ENCODE peak calls at places on chromosomes 12 and 14, in nine cellular contexts. Q is HCT116, Y is brain microvascular endothelial cell, M is WERI-Rb-1, F is SK-N-SH, U is adrenal gland, D is vagina, J is stomach, X is AG04450. A is an unnamed sample.

GRCh38 chr14:100691395-100692025 is 35.2 kb upstream of the DLK1 start:
- DNase-seq in Q (no peak), Y (no peak), M (no peak), F (peak; percentile 77), U (no peak), D (no peak), J (no peak), X (no peak), A (peak; percentile 45)

GRCh38 chr14:69547701-69548348 is 26.8 kb downstream of the CCDC177 start:
- DNase-seq in Q (no peak), Y (peak; percentile 14), M (no peak), F (peak; percentile 87), U (no peak), D (no peak), J (no peak), X (no peak), A (no peak)

GRCh38 chr12:19465711-19466110 is 26.4 kb downstream of the AEBP2 start:
- DNase-seq in Q (no peak), Y (no peak), M (no peak), F (no peak), U (no peak), D (no peak), J (no peak), X (no peak), A (no peak)

GRCh38 chr12:115930336-115930735 is 347.2 kb downstream of the MED13L start:
- DNase-seq in Q (no peak), Y (no peak), M (no peak), F (no peak), U (no peak), D (no peak), J (no peak), X (no peak), A (peak; percentile 12)

GRCh38 chr14:61051046-61051445 is 70.0 kb downstream of the SLC38A6 start:
- DNase-seq in Q (no peak), Y (no peak), M (no peak), F (no peak), U (no peak), D (no peak), J (no peak), X (no peak), A (no peak)

GRCh38 chr14:77276295-77276935 is 5.4 kb upstream of the NGB start:
- DNase-seq in Q (no peak), Y (no peak), M (no peak), F (no peak), U (no peak), D (no peak), J (no peak), X (no peak), A (no peak)

GRCh38 chr14:24232645-24233537 is at the start of gene GMPR2:
- DNase-seq in Q (no peak), Y (no peak), M (no peak), F (peak; percentile 67), U (peak; percentile 83), D (no peak), J (no peak), X (no peak), A (no peak)

GRCh38 chr14:29906256-29906885 is 21.3 kb downstream of the PRKD1 start:
- DNase-seq in Q (no peak), Y (no peak), M (no peak), F (no peak), U (no peak), D (no peak), J (peak; percentile 37), X (peak; percentile 15), A (peak; percentile 68)

GRCh38 chr14:50974118-50974517 is 29.8 kb upstream of the PYGL start:
- DNase-seq in Q (no peak), Y (no peak), M (no peak), F (no peak), U (no peak), D (no peak), J (no peak), X (no peak), A (no peak)

GRCh38 chr14:70181276-70181675 is 7.5 kb downstream of the SLC8A3 start:
- DNase-seq in Q (no peak), Y (no peak), M (no peak), F (peak; percentile 23), U (no peak), D (no peak), J (no peak), X (no peak), A (no peak)

GRCh38 chr12:21169878-21170472 is 39.0 kb downstream of the SLCO1B1 start:
- DNase-seq in Q (peak; percentile 37), Y (peak; percentile 55), M (peak; percentile 34), F (peak; percentile 33), U (peak; percentile 47), D (no peak), J (peak; percentile 51), X (no peak), A (no peak)

GRCh38 chr14:34460295-34460694 is 1.7 kb downstream of the SPTSSA start:
- DNase-seq in Q (no peak), Y (no peak), M (no peak), F (no peak), U (no peak), D (no peak), J (no peak), X (no peak), A (no peak)

GRCh38 chr12:69821441-69822204 is 3.4 kb upstream of the MYRFL start:
- DNase-seq in Q (peak; percentile 42), Y (peak; percentile 91), M (no peak), F (no peak), U (no peak), D (no peak), J (no peak), X (peak; percentile 24), A (peak; percentile 22)

GRCh38 chr12:131800594-131801135 is 27.5 kb upstream of the MMP17 start:
- DNase-seq in Q (no peak), Y (no peak), M (no peak), F (no peak), U (no peak), D (no peak), J (no peak), X (no peak), A (no peak)

GRCh38 chr12:34603382-34604035 is 581.2 kb downstream of the ALG10 start:
- DNase-seq in Q (no peak), Y (no peak), M (no peak), F (peak; percentile 0), U (no peak), D (no peak), J (no peak), X (no peak), A (no peak)

GRCh38 chr12:29611906-29612305 is 114.4 kb upstream of the OVCH1 start:
- DNase-seq in Q (no peak), Y (peak; percentile 80), M (no peak), F (no peak), U (no peak), D (no peak), J (no peak), X (peak; percentile 11), A (no peak)

GRCh38 chr12:112418596-112419268 is at the start of gene PTPN11:
- DNase-seq in Q (peak; percentile 45), Y (peak; percentile 76), M (peak; percentile 89), F (peak; percentile 96), U (peak; percentile 89), D (no peak), J (peak; percentile 87), X (no peak), A (peak; percentile 80)

GRCh38 chr12:115313929-115314328 is 630.0 kb upstream of the TBX3 start:
- DNase-seq in Q (no peak), Y (peak; percentile 67), M (no peak), F (no peak), U (no peak), D (no peak), J (no peak), X (peak; percentile 72), A (peak; percentile 89)

GRCh38 chr12:55681142-55682077 is 26.3 kb downstream of the ITGA7 start:
- DNase-seq in Q (peak; percentile 87), Y (peak; percentile 25), M (peak; percentile 69), F (no peak), U (peak; percentile 61), D (no peak), J (peak; percentile 71), X (no peak), A (no peak)
- TF ChIP-seq CTCF in Q (peak; percentile 74), Y (peak; percentile 65), M (peak; percentile 60), F (peak; percentile 47), U (no peak), D (no peak), J (no peak), X (no peak), A (peak; percentile 32)

GRCh38 chr12:8818526-8818925 is 3.9 kb upstream of the A2ML1 start:
- DNase-seq in Q (no peak), Y (no peak), M (no peak), F (no peak), U (no peak), D (no peak), J (no peak), X (no peak), A (no peak)

GRCh38 chr12:8823565-8824300 is 1.3 kb downstream of the A2ML1 start:
- DNase-seq in Q (peak; percentile 6), Y (no peak), M (peak; percentile 73), F (peak; percentile 69), U (peak; percentile 43), D (peak; percentile 79), J (no peak), X (no peak), A (no peak)

GRCh38 chr12:8819676-8819980 is 2.8 kb upstream of the A2ML1 start:
- DNase-seq in Q (no peak), Y (no peak), M (no peak), F (no peak), U (no peak), D (no peak), J (no peak), X (no peak), A (peak; percentile 20)

GRCh38 chr12:8817856-8818255 is 4.6 kb upstream of the A2ML1 start:
- DNase-seq in Q (no peak), Y (no peak), M (no peak), F (no peak), U (no peak), D (no peak), J (no peak), X (no peak), A (no peak)

DNA sequence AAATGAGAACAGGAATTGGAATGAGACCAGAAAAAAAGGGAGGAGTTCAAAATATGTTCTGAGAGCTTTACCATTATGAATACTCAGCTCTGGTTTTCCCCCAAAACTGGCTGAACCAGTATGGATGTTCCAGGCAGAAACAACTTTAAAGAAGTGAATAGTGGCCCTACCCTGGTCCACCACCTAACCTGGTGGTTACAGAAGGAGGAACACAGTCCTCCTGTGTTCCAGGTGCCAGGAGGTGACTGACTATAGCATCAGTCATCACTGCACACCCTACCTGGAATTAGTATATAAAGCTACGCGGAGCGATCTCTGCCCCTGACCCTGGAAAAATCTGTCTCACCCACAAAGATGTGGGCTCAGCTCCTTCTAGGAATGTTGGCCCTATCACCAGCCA is at the start of gene A2ML1:
- DNase-seq in Q (no peak), Y (no peak), M (no peak), F (no peak), U (no peak), D (peak; percentile 80), J (no peak), X (no peak), A (peak; percentile 91)
- H3K27ac ChIP-seq in Q (no peak within 1 kb of the TSS), Y (no peak within 1 kb of the TSS), M (no peak within 1 kb of the TSS), F (no peak within 1 kb of the TSS), U (no peak within 1 kb of the TSS), D (peak within 1 kb of the TSS; percentile 68), J (no peak within 1 kb of the TSS), X (no peak within 1 kb of the TSS), A (peak within 1 kb of the TSS; percentile 97)

GRCh38 chr14:22630066-22630465 is 14.1 kb downstream of the OR6J1 start:
- DNase-seq in Q (no peak), Y (no peak), M (peak; percentile 14), F (no peak), U (no peak), D (no peak), J (no peak), X (no peak), A (no peak)
- TF ChIP-seq CTCF in Q (no peak), Y (no peak), M (no peak), F (no peak), U (no peak), D (no peak), J (no peak), X (no peak), A (no peak)

GRCh38 chr14:28542040-28542439 is 224.5 kb upstream of the FOXG1 start:
- DNase-seq in Q (no peak), Y (no peak), M (no peak), F (no peak), U (no peak), D (no peak), J (no peak), X (no peak), A (no peak)
- H3K27ac ChIP-seq in Q (no peak overlapping the region), Y (no peak overlapping the region), M (no peak overlapping the region), F (no peak overlapping the region), U (no peak overlapping the region), D (no peak overlapping the region), J (no peak overlapping the region), X (no peak overlapping the region), A (no peak overlapping the region)